ENCODE peak calls at places on chromosomes 13 and 19, in nine cellular contexts. Y, S, M, X, F, U, L, C and B are unnamed samples.

GRCh38 chr13:113664751-113665581 is 2.1 kb upstream of the GRK1 start:
- DNase-seq in X (no peak), S (no peak), M (no peak), Y (peak), C (no peak), F (no peak), U (no peak), L (no peak), B (no peak)

GRCh38 chr13:33545492-33545891 is 259.9 kb upstream of the STARD13 start:
- DNase-seq in Y (no peak), F (no peak), S (no peak), L (no peak), M (no peak), U (no peak), X (no peak), C (no peak), B (no peak)

GRCh38 chr13:74891610-74892009 is 590.4 kb downstream of the TBC1D4 start:
- DNase-seq in S (no peak), Y (no peak), U (no peak), L (peak), C (no peak), X (peak), F (peak), M (no peak), B (no peak)

GRCh38 chr19:54668353-54668752 is 5.6 kb downstream of the LILRB4 start:
- DNase-seq in S (no peak), L (no peak), M (no peak), Y (no peak), U (no peak), X (no peak), C (no peak), F (no peak), B (no peak)

GRCh38 chr19:48989701-48990291 is 3.3 kb downstream of the GYS1 start:
- DNase-seq in F (no peak), Y (no peak), M (no peak), C (no peak), L (no peak), U (no peak), X (no peak), S (no peak), B (no peak)

GRCh38 chr19:42281175-42282035 is 12.4 kb downstream of the CIC start:
- DNase-seq in M (no peak), F (peak), Y (no peak), S (no peak), X (peak), C (no peak), U (peak), L (peak), B (no peak)

GRCh38 chr13:114099191-114099590 is 33.2 kb downstream of the RASA3 start:
- DNase-seq in Y (no peak), C (no peak), L (peak), S (no peak), M (no peak), U (peak), F (peak), X (peak), B (peak)

GRCh38 chr19:27905074-27905473 is 1307.9 kb downstream of the UQCRFS1 start:
- DNase-seq in U (no peak), C (no peak), L (no peak), S (no peak), F (no peak), X (no peak), Y (no peak), M (no peak), B (no peak)

GRCh38 chr19:13339869-13340268 is 166.4 kb downstream of the CACNA1A start:
- DNase-seq in Y (no peak), S (no peak), L (no peak), U (no peak), F (no peak), M (no peak), X (no peak), C (no peak), B (no peak)

GRCh38 chr13:70424928-70425327 is 316.7 kb upstream of the KLHL1 start:
- DNase-seq in S (no peak), C (no peak), X (no peak), U (no peak), F (no peak), L (no peak), Y (no peak), M (no peak), B (no peak)

GRCh38 chr13:50353651-50354415 is 338.6 kb downstream of the KCNRG start:
- DNase-seq in C (no peak), Y (no peak), S (no peak), L (peak), F (peak), M (no peak), U (no peak), X (peak), B (peak)

GRCh38 chr13:52849727-52850395 is 1.4 kb upstream of the PCDH8 start:
- DNase-seq in F (no peak), C (no peak), Y (no peak), M (no peak), U (peak), S (no peak), L (no peak), X (no peak), B (no peak)

GRCh38 chr13:97911311-97912138 is 42.0 kb upstream of the IPO5 start:
- DNase-seq in S (no peak), Y (no peak), U (peak), X (no peak), L (peak), M (no peak), F (peak), C (peak), B (peak)
- TF ChIP-seq CTCF in S (no peak), Y (peak), U (peak), X (peak), L (peak), M (peak), F (peak), C (peak), B (peak)

GRCh38 chr19:1859319-1859718 is 4.1 kb downstream of the KLF16 start:
- DNase-seq in Y (no peak), F (no peak), M (no peak), U (peak), C (no peak), S (no peak), L (no peak), X (no peak), B (no peak)
- TF ChIP-seq CTCF in Y (no peak), F (no peak), M (no peak), U (peak), C (no peak), S (no peak), L (no peak), X (no peak), B (no peak)

GRCh38 chr19:24032651-24033050 is 54.3 kb upstream of the ZNF254 start:
- DNase-seq in M (no peak), X (no peak), L (no peak), Y (no peak), F (no peak), S (no peak), C (no peak), U (no peak), B (no peak)

GRCh38 chr19:24033962-24034342 is 53.0 kb upstream of the ZNF254 start:
- DNase-seq in M (peak), L (peak), F (peak), C (peak), S (peak), U (peak), Y (no peak), X (peak), B (peak)

GRCh38 chr19:24029941-24030636 is 56.9 kb upstream of the ZNF254 start:
- DNase-seq in Y (no peak), L (no peak), S (no peak), F (no peak), C (no peak), X (no peak), M (no peak), U (no peak), B (no peak)

DNA sequence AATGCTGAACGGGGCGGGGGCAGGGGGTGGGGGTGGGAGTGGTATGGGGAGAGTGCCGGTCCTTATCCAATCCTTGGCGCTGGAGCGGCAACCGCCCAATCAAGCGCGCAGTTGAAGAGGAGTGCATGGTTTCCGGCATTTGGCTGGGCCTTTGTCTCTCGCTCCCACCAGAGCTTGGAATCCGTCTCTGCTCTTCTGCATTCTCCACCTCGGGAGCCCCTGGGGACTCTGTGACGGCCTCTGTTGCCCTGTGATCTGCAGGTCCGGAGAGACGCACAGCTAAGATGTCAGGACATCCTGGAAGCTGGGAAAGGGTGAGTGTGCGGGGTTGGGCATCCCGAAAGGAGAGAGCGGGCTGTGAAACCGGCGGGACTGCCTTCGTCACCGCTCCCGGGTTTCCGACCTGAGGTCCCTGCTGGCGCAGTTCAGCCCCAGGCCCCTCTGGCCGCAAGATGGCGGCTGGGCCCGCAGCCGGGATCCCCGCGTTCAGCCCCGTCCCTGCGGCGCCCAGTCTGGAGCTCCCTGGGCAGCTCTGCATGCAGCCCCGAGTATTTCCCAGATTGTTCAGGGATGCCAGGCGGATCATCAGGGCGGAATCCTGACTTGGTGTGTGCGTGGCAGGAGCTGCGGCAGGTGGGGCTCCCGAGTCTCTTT is 53.6 kb upstream of the ZNF254 start:
- DNase-seq in F (peak), U (peak), C (peak), Y (peak), M (peak), X (peak), S (peak), L (peak), B (peak)
- TF ChIP-seq CTCF in F (no peak), U (peak), C (no peak), Y (no peak), M (no peak), X (peak), S (no peak), L (no peak), B (peak)

GRCh38 chr19:940591-941291 is 14.9 kb downstream of the ARID3A start:
- DNase-seq in S (peak), Y (no peak), L (no peak), M (no peak), X (peak), F (peak), C (no peak), U (no peak), B (no peak)
- TF ChIP-seq CTCF in S (no peak), Y (no peak), L (no peak), M (no peak), X (no peak), F (no peak), C (no peak), U (no peak), B (no peak)